ENCODE peak calls at places on chromosomes 3 and 15, in nine cellular contexts. B is A549, R is HFF-Myc, U is bronchial epithelial cell, D is fibroblast of the aortic adventitia, Z is mesothelial cell of epicardium, J is astrocyte, K is colonic mucosa, E is MM.1S. I is an unnamed sample.
A peak's percentile ranks its signal among the peaks of the same experiment; 100 is the strongest.

GRCh38 chr3:145915787-145916186 is 245.2 kb downstream of the PLOD2 start:
- DNase-seq in B (no peak), R (no peak), U (no peak), D (no peak), Z (no peak), J (no peak), K (no peak), E (no peak), I (no peak)

GRCh38 chr15:89500397-89501270 is 4.3 kb upstream of the RHCG start:
- DNase-seq in B (no peak), R (no peak), U (no peak), D (no peak), Z (peak; percentile 20), J (no peak), K (no peak), E (no peak), I (no peak)

GRCh38 chr3:115418583-115418982 is 204.7 kb upstream of the GAP43 start:
- DNase-seq in B (no peak), R (no peak), U (no peak), D (no peak), Z (no peak), J (no peak), K (no peak), E (no peak), I (no peak)

GRCh38 chr3:89562373-89562772 is 455.0 kb downstream of the EPHA3 start:
- DNase-seq in B (no peak), R (no peak), U (no peak), D (no peak), Z (no peak), J (no peak), K (no peak), E (no peak), I (no peak)

GRCh38 chr15:90211009-90211408 is 9.9 kb downstream of the SEMA4B start:
- DNase-seq in B (no peak), R (no peak), U (no peak), D (no peak), Z (no peak), J (no peak), K (no peak), E (no peak), I (no peak)

GRCh38 chr15:75820206-75820605 is 23.0 kb upstream of the UBE2Q2 start:
- DNase-seq in B (no peak), R (no peak), U (no peak), D (no peak), Z (no peak), J (no peak), K (no peak), E (no peak), I (no peak)

GRCh38 chr3:7787871-7788828 is 713.5 kb upstream of the LMCD1 start:
- DNase-seq in B (no peak), R (no peak), U (peak; percentile 90), D (no peak), Z (no peak), J (peak; percentile 60), K (no peak), E (no peak), I (no peak)

GRCh38 chr3:146334151-146334550 is 83.2 kb upstream of the PLSCR4 start:
- DNase-seq in B (no peak), R (no peak), U (peak; percentile 18), D (peak; percentile 72), Z (no peak), J (no peak), K (peak; percentile 23), E (no peak), I (no peak)

GRCh38 chr3:134348524-134348923 is 25.7 kb downstream of the AMOTL2 start:
- DNase-seq in B (no peak), R (no peak), U (peak; percentile 83), D (peak; percentile 65), Z (no peak), J (peak; percentile 67), K (no peak), E (no peak), I (peak; percentile 65)

GRCh38 chr3:73664389-73664788 is 39.6 kb upstream of the PDZRN3 start:
- DNase-seq in B (no peak), R (no peak), U (no peak), D (peak; percentile 28), Z (no peak), J (no peak), K (no peak), E (peak; percentile 71), I (no peak)

GRCh38 chr3:142028174-142028833 is 121.0 kb downstream of the TFDP2 start:
- DNase-seq in B (no peak), R (peak; percentile 66), U (peak; percentile 82), D (peak; percentile 88), Z (no peak), J (peak; percentile 91), K (peak; percentile 53), E (peak; percentile 53), I (no peak)

GRCh38 chr3:39146611-39147373 is 6.6 kb downstream of the CSRNP1 start:
- DNase-seq in B (peak; percentile 71), R (peak; percentile 91), U (peak; percentile 92), D (peak; percentile 93), Z (no peak), J (peak; percentile 98), K (peak; percentile 84), E (no peak), I (no peak)

GRCh38 chr3:39144095-39144747 is 9.2 kb downstream of the CSRNP1 start:
- DNase-seq in B (no peak), R (no peak), U (no peak), D (no peak), Z (peak; percentile 36), J (no peak), K (no peak), E (no peak), I (no peak)

GRCh38 chr3:39143051-39143885 is 10.1 kb downstream of the CSRNP1 start:
- DNase-seq in B (no peak), R (no peak), U (no peak), D (no peak), Z (peak; percentile 36), J (no peak), K (no peak), E (no peak), I (no peak)

GRCh38 chr3:39146083-39146501 is 7.3 kb downstream of the CSRNP1 start:
- DNase-seq in B (no peak), R (no peak), U (no peak), D (no peak), Z (no peak), J (no peak), K (peak; percentile 82), E (no peak), I (no peak)

DNA sequence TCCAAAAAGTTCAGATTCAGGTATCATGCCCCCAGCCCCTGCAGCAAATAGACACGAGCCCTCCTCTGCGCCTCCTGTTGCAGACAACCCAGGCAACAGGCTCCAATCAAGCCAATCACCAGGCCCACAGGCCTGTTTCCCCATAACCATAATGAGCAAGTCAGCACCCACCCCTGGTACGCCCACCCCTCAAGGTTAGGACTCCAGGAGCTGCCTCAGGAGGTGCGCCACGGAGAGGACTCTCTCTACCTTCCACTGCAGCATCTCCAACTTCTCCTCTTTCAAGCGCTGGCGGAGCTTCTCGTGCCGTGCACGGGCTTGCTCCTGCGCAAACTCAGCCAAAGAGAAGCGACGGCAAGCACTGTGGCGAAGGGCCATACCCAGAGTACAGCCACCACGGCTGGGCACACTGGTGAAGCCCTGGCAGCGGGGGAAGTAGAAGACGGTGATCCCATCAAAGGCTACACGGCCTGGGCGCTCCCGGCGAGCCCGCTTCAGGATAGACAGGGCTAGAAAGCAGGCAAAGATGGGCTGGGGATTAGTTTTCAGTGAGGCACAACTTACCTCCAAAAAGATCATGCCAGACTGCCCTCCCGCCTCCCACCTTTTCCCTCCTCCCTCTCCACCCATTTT is 8.5 kb downstream of the CSRNP1 start:
- DNase-seq in B (no peak), R (no peak), U (no peak), D (no peak), Z (peak; percentile 29), J (no peak), K (no peak), E (no peak), I (no peak)
- TF ChIP-seq CTCF in B (no peak), R (no peak), U (no peak), D (no peak), Z (no peak), J (no peak), K (no peak), E (no peak), I (no peak)

DNA sequence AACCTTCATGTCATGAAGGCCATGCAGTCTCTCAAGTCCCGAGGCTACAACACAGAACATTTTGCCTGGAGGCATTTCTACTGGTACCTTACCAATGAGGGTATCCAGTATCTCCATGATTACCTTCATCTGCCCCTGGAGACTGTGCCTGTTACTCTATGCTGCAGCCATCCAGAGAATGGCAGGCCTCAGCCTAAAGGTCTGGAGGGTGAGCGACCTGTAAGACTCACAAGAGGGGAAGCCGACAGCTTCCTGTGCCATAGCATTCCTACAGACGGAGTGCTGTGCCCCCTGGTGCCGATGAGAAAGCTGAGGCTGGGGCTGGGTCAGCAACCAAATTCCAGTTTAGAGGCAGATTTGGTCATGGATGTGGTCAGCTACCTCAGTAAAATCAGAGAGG is 51.3 kb upstream of the CADPS start:
- DNase-seq in B (no peak), R (no peak), U (no peak), D (no peak), Z (no peak), J (no peak), K (no peak), E (no peak), I (no peak)
- TF ChIP-seq CTCF in B (no peak), R (no peak), U (no peak), D (no peak), Z (no peak), J (no peak), K (no peak), E (no peak), I (no peak)

DNA sequence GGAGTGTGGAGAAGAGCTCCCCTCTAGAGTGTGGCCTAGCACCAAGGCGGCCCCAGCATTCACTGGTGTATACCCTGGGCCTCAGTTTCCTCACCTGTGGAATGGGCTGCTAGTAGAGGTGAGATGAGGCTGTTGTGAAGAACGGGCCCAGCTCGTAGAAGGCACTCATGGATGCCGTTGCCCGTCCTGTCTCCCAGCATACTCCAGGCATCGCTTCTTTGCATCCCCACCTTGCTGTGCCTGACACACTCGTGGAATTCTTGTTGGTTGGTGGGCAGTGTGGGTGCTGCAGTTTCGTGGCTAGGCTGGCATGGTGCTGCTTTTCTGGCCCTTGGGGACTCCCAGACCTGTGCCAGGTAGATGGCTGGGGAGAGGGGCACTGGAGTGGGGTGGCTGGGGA is 76.7 kb downstream of the SMAD6 start:
- DNase-seq in B (no peak), R (no peak), U (no peak), D (no peak), Z (no peak), J (no peak), K (no peak), E (no peak), I (no peak)
- TF ChIP-seq CTCF in B (no peak), R (no peak), U (no peak), D (no peak), Z (no peak), J (no peak), K (no peak), E (no peak), I (no peak)

GRCh38 chr3:59143447-59143846 is 93.6 kb upstream of the CFAP20DC start:
- DNase-seq in B (no peak), R (no peak), U (peak; percentile 21), D (no peak), Z (no peak), J (no peak), K (no peak), E (no peak), I (no peak)
- TF ChIP-seq CTCF in B (no peak), R (no peak), U (peak; percentile 18), D (peak; percentile 15), Z (no peak), J (peak; percentile 6), K (no peak), E (no peak), I (peak; percentile 32)

I was measured in chondrocyte.